ENCODE peak calls at places on chromosomes 1 and 21, in eight cellular contexts. O is stomach; L is naive thymus-derived CD4-positive, alpha-beta T cell; D is uterus; M is ascending aorta; K is transverse colon; W is mesendoderm; V is psoas muscle. U is an unnamed sample.

GRCh38 chr1:235307158-235308124 is 20.5 kb downstream of the ARID4B start:
- DNase-seq in O (no peak), L (no peak), D (no peak), M (no peak), K (no peak), W (no peak), V (no peak), U (no peak)

GRCh38 chr1:231163831-231164427 is 2.1 kb downstream of the TRIM67 start:
- DNase-seq in O (no peak), L (no peak), D (no peak), M (no peak), K (no peak), W (no peak), V (no peak), U (no peak)

GRCh38 chr1:234589854-234590620 is 19.9 kb downstream of the IRF2BP2 start:
- DNase-seq in O (no peak), L (no peak), D (no peak), M (no peak), K (no peak), W (no peak), V (no peak), U (no peak)

GRCh38 chr1:119275930-119276215 is 92.7 kb upstream of the HAO2 start:
- DNase-seq in O (no peak), L (no peak), D (no peak), M (no peak), K (no peak), W (no peak), V (no peak), U (no peak)

GRCh38 chr21:10272216-10272615 is 249.2 kb upstream of the TPTE start:
- DNase-seq in O (no peak), L (no peak), D (no peak), M (no peak), K (no peak), W (peak; percentile 53), V (peak; percentile 1), U (no peak)

GRCh38 chr1:164983023-164983650 is 373.4 kb downstream of the LMX1A start:
- DNase-seq in O (no peak), L (no peak), D (no peak), M (no peak), K (no peak), W (peak; percentile 65), V (no peak), U (no peak)

GRCh38 chr1:65209005-65209885 is 61.2 kb downstream of the AK4 start:
- DNase-seq in O (no peak), L (no peak), D (no peak), M (no peak), K (peak; percentile 16), W (peak; percentile 44), V (no peak), U (no peak)

GRCh38 chr1:243441601-243442000 is 185.8 kb downstream of the SDCCAG8 start:
- DNase-seq in O (no peak), L (no peak), D (no peak), M (no peak), K (no peak), W (no peak), V (no peak), U (no peak)

GRCh38 chr1:196910208-196910607 is 22.4 kb downstream of the CFHR4 start:
- DNase-seq in O (no peak), L (no peak), D (no peak), M (no peak), K (no peak), W (peak; percentile 23), V (no peak), U (no peak)

GRCh38 chr1:80656011-80656627 is 1144.6 kb upstream of the ADGRL2 start:
- DNase-seq in O (peak; percentile 44), L (no peak), D (no peak), M (no peak), K (no peak), W (peak; percentile 60), V (no peak), U (no peak)

GRCh38 chr1:94983343-94983742 is 56.4 kb upstream of the CNN3 start:
- DNase-seq in O (no peak), L (no peak), D (peak; percentile 47), M (no peak), K (peak; percentile 43), W (no peak), V (no peak), U (no peak)

GRCh38 chr1:165424454-165425283 is 20.3 kb downstream of the RXRG start:
- DNase-seq in O (no peak), L (no peak), D (peak; percentile 25), M (no peak), K (no peak), W (no peak), V (peak; percentile 60), U (no peak)

GRCh38 chr1:205569411-205570172 is 62.2 kb downstream of the ELK4 start:
- DNase-seq in O (peak; percentile 41), L (peak; percentile 20), D (no peak), M (no peak), K (peak; percentile 20), W (no peak), V (no peak), U (no peak)

GRCh38 chr1:243658596-243659105 is 191.4 kb downstream of the AKT3 start:
- DNase-seq in O (no peak), L (no peak), D (no peak), M (no peak), K (no peak), W (no peak), V (no peak), U (no peak)

GRCh38 chr1:150548632-150549495 is at the start of gene ADAMTSL4:
- DNase-seq in O (peak; percentile 72), L (peak; percentile 65), D (peak; percentile 79), M (no peak), K (peak; percentile 68), W (peak; percentile 88), V (peak; percentile 87), U (no peak)

GRCh38 chr1:119929643-119930310 is 33.5 kb upstream of the ADAM30 start:
- DNase-seq in O (no peak), L (no peak), D (no peak), M (no peak), K (no peak), W (no peak), V (no peak), U (no peak)

GRCh38 chr21:35743571-35743970 is 316.8 kb downstream of the SETD4 start:
- DNase-seq in O (no peak), L (no peak), D (no peak), M (no peak), K (no peak), W (no peak), V (no peak), U (no peak)

GRCh38 chr1:65792671-65793358 is at the start of gene PDE4B:
- DNase-seq in O (no peak), L (no peak), D (no peak), M (no peak), K (peak; percentile 24), W (peak; percentile 56), V (peak; percentile 50), U (no peak)

GRCh38 chr21:31781737-31782136 is 49.8 kb upstream of the SCAF4 start:
- DNase-seq in O (no peak), L (no peak), D (no peak), M (no peak), K (no peak), W (no peak), V (no peak), U (no peak)

GRCh38 chr1:51313268-51313852 is 17.0 kb downstream of the TTC39A start:
- DNase-seq in O (no peak), L (no peak), D (no peak), M (no peak), K (no peak), W (peak; percentile 79), V (no peak), U (no peak)

GRCh38 chr21:33478858-33479678 is 706 bp downstream of the TMEM50B start:
- DNase-seq in O (peak; percentile 36), L (peak; percentile 44), D (peak; percentile 20), M (no peak), K (peak; percentile 41), W (peak; percentile 44), V (peak; percentile 70), U (no peak)
- H3K27ac ChIP-seq in O (peak overlapping the region; percentile 97), L (peak overlapping the region; percentile 89), D (peak overlapping the region; percentile 98), M (peak overlapping the region; percentile 95), K (peak overlapping the region; percentile 100), W (peak overlapping the region; percentile 86), V (peak overlapping the region; percentile 94), U (peak overlapping the region; percentile 98)

DNA sequence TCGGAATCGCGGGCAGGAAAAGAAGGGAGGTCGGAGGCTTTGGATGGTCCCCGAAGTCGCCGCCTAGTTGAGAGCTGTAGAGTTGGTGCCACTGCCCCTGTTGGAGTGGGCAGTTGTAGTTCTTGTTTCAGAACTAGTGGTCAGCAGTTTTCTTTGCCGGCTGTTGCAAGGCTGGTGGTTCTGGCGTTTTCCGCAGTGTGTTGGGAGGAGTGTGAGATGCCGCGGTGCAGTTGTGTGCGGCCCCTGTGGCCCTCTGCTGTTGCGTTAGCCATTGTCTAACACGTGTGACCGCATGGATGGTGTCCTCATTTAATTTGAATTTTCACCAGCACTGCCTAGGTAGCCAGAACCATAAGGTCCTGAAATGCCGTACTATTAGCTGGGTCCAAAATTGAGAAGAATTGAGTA is 1.4 kb downstream of the ARF1 start:
- DNase-seq in O (no peak), L (no peak), D (no peak), M (no peak), K (no peak), W (no peak), V (peak; percentile 69), U (no peak)
- H3K4me1 ChIP-seq in O (peaks cover 56% of the 10 kb centered on the region), L (peaks cover 57% of the 10 kb centered on the region), D (peaks cover 47% of the 10 kb centered on the region), M (peaks cover 37% of the 10 kb centered on the region), K (peaks cover 64% of the 10 kb centered on the region), W (peaks cover 20% of the 10 kb centered on the region), V (peaks cover 58% of the 10 kb centered on the region), U (peaks cover 74% of the 10 kb centered on the region)

DNA sequence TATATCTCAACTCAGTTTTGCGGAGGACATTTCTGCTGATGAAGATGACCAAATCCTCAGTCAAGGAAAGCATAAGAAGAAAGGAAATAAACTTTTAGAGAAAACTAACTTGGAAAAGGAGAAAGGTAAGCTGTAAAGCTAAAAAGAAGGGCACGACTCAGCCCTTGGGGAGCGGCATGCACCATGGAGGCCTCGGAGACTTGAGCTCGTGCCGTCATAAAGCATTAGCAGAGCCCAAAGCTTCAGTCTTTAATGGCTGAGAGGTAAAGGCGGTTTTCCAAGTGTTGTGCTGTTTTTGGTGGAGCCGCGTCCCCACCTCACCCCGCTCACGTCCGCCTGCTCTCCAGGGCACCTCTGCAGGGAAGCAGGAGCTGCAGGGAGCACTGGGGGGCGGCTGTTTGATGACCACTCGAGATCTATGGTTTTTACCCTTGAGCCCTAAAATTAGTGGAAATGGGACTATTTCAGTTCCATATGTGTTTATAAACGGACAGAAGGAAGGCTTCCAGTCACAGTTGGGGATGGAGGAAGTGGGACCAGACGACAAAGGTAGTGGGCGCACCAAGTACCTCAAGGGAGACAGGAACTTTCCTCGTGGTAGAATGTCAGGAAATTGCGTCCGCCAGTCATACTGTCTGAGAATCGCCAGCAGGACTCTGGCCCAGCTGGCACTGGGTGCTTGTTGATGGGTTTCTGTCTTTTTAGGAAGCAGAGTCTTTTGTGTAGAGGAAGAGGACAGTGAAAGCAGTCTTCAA is 27.6 kb downstream of the RRP1B start:
- DNase-seq in O (no peak), L (no peak), D (no peak), M (no peak), K (no peak), W (no peak), V (no peak), U (no peak)
- H3K36me3 ChIP-seq in O (peaks cover 100% of the 10 kb centered on the region), L (peaks cover 30% of the 10 kb centered on the region), D (no peaks in the 10 kb centered on the region), M (peaks cover 98% of the 10 kb centered on the region), K (peaks cover 43% of the 10 kb centered on the region), W (peaks cover 16% of the 10 kb centered on the region), V (peaks cover 8% of the 10 kb centered on the region), U (peaks cover 30% of the 10 kb centered on the region)

DNA sequence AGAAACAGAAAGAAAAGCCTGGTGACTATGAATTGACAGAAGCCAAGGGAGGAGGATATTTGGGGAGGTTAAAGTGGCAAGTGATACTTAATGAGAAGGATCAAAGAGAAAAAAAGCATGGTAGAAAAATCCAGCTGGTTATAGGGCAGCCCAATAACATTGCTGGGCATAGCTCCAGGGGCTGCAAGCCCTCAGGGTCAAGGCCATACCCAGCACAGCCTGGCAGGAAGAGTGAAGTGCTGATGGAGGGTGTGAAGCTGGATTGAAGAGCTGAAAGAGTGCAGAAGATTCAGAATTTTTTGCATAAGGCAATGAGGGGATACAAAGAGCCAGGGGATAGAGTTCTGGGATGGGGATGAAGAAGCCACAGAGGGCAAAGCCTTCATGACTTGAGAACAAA is 8.0 kb upstream of the HSD11B1 start:
- DNase-seq in O (no peak), L (no peak), D (no peak), M (no peak), K (no peak), W (no peak), V (no peak), U (no peak)
- H3K27ac ChIP-seq in O (no peak overlapping the region), L (no peak overlapping the region), D (no peak overlapping the region), M (no peak overlapping the region), K (no peak overlapping the region), W (no peak overlapping the region), V (no peak overlapping the region), U (no peak overlapping the region)

U was measured in esophagus squamous epithelium.